ENCODE peak calls at places on chromosomes 16 and 17, in six cellular contexts. One of them, this sample, is unnamed.

GRCh38 chr17:64255764-64256163 is 7.3 kb downstream of the TEX2 start:
- DNase-seq in cardiac muscle cell: no peak
- DNase-seq in AG04449: no peak
- DNase-seq in fibroblast of lung: no peak
- DNase-seq in lower leg skin: no peak
- DNase-seq in left ventricle myocardium inferior: no peak
- DNase-seq in this sample: no peak

GRCh38 chr17:1110844-1111598 is 68.8 kb downstream of the ABR start:
- DNase-seq in AG04449: peak
- DNase-seq in fibroblast of lung: peak
- DNase-seq in cardiac muscle cell: peak
- DNase-seq in lower leg skin: no peak
- DNase-seq in left ventricle myocardium inferior: peak
- DNase-seq in this sample: peak

GRCh38 chr17:46977348-46977747 is 1.7 kb downstream of the RPRML start:
- DNase-seq in left ventricle myocardium inferior: no peak
- DNase-seq in fibroblast of lung: peak
- DNase-seq in lower leg skin: no peak
- DNase-seq in cardiac muscle cell: peak
- DNase-seq in AG04449: no peak
- DNase-seq in this sample: peak

GRCh38 chr17:21371511-21372081 is 4.6 kb upstream of the KCNJ12 start:
- DNase-seq in left ventricle myocardium inferior: no peak
- DNase-seq in lower leg skin: no peak
- DNase-seq in fibroblast of lung: no peak
- DNase-seq in cardiac muscle cell: no peak
- DNase-seq in AG04449: no peak
- DNase-seq in this sample: no peak

GRCh38 chr17:77677210-77677609 is 281.3 kb upstream of the TNRC6C start:
- DNase-seq in fibroblast of lung: no peak
- DNase-seq in left ventricle myocardium inferior: peak
- DNase-seq in cardiac muscle cell: no peak
- DNase-seq in lower leg skin: no peak
- DNase-seq in AG04449: no peak
- DNase-seq in this sample: no peak

GRCh38 chr16:50534556-50534955 is 13.6 kb upstream of the NKD1 start:
- DNase-seq in AG04449: no peak
- DNase-seq in cardiac muscle cell: no peak
- DNase-seq in lower leg skin: no peak
- DNase-seq in left ventricle myocardium inferior: no peak
- DNase-seq in fibroblast of lung: no peak
- DNase-seq in this sample: no peak

GRCh38 chr17:7496470-7497227 is 12.5 kb downstream of the POLR2A start:
- DNase-seq in AG04449: no peak
- DNase-seq in left ventricle myocardium inferior: no peak
- DNase-seq in fibroblast of lung: no peak
- DNase-seq in lower leg skin: no peak
- DNase-seq in cardiac muscle cell: no peak
- DNase-seq in this sample: no peak

GRCh38 chr17:7204828-7205461 is 14.7 kb downstream of the DLG4 start:
- DNase-seq in fibroblast of lung: peak
- DNase-seq in AG04449: no peak
- DNase-seq in cardiac muscle cell: peak
- DNase-seq in lower leg skin: peak
- DNase-seq in left ventricle myocardium inferior: peak
- DNase-seq in this sample: no peak

GRCh38 chr17:8073627-8074485 is 13.7 kb downstream of the ALOX12B start:
- DNase-seq in fibroblast of lung: peak
- DNase-seq in lower leg skin: peak
- DNase-seq in left ventricle myocardium inferior: peak
- DNase-seq in AG04449: no peak
- DNase-seq in cardiac muscle cell: peak
- DNase-seq in this sample: no peak

GRCh38 chr16:11089504-11090124 is 145.2 kb downstream of the CLEC16A start:
- DNase-seq in AG04449: no peak
- DNase-seq in cardiac muscle cell: no peak
- DNase-seq in left ventricle myocardium inferior: no peak
- DNase-seq in fibroblast of lung: peak
- DNase-seq in lower leg skin: no peak
- DNase-seq in this sample: no peak

GRCh38 chr17:43645765-43646481 is 15.8 kb downstream of the MEOX1 start:
- DNase-seq in lower leg skin: peak
- DNase-seq in fibroblast of lung: peak
- DNase-seq in left ventricle myocardium inferior: peak
- DNase-seq in cardiac muscle cell: no peak
- DNase-seq in AG04449: no peak
- DNase-seq in this sample: no peak

GRCh38 chr17:2595736-2596135 is 2.3 kb downstream of the PAFAH1B1 start:
- DNase-seq in cardiac muscle cell: no peak
- DNase-seq in left ventricle myocardium inferior: no peak
- DNase-seq in lower leg skin: no peak
- DNase-seq in fibroblast of lung: peak
- DNase-seq in AG04449: no peak
- DNase-seq in this sample: no peak

GRCh38 chr16:51648521-51648920 is 497.5 kb upstream of the SALL1 start:
- DNase-seq in left ventricle myocardium inferior: no peak
- DNase-seq in AG04449: no peak
- DNase-seq in lower leg skin: no peak
- DNase-seq in fibroblast of lung: no peak
- DNase-seq in cardiac muscle cell: no peak
- DNase-seq in this sample: no peak

GRCh38 chr16:79973320-79973719 is 372.8 kb upstream of the MAF start:
- DNase-seq in lower leg skin: no peak
- DNase-seq in fibroblast of lung: no peak
- DNase-seq in cardiac muscle cell: no peak
- DNase-seq in AG04449: no peak
- DNase-seq in left ventricle myocardium inferior: no peak
- DNase-seq in this sample: no peak

GRCh38 chr17:57107498-57108101 is 22.6 kb downstream of the AKAP1 start:
- DNase-seq in fibroblast of lung: no peak
- DNase-seq in lower leg skin: no peak
- DNase-seq in AG04449: no peak
- DNase-seq in left ventricle myocardium inferior: no peak
- DNase-seq in cardiac muscle cell: peak
- DNase-seq in this sample: peak

GRCh38 chr16:22055881-22056280 is 36.5 kb upstream of the VWA3A start:
- DNase-seq in fibroblast of lung: no peak
- DNase-seq in left ventricle myocardium inferior: no peak
- DNase-seq in AG04449: no peak
- DNase-seq in lower leg skin: no peak
- DNase-seq in cardiac muscle cell: peak
- DNase-seq in this sample: no peak

GRCh38 chr17:7951143-7951792 is 19.3 kb downstream of the CNTROB start:
- DNase-seq in AG04449: no peak
- DNase-seq in cardiac muscle cell: no peak
- DNase-seq in fibroblast of lung: no peak
- DNase-seq in left ventricle myocardium inferior: no peak
- DNase-seq in lower leg skin: no peak
- DNase-seq in this sample: no peak

GRCh38 chr16:89332248-89333245 is 115.0 kb downstream of the ZNF778 start:
- DNase-seq in cardiac muscle cell: no peak
- DNase-seq in lower leg skin: no peak
- DNase-seq in AG04449: no peak
- DNase-seq in left ventricle myocardium inferior: no peak
- DNase-seq in fibroblast of lung: no peak
- DNase-seq in this sample: no peak

GRCh38 chr16:29254676-29255495 is 151.6 kb downstream of the NPIPB11 start:
- DNase-seq in left ventricle myocardium inferior: no peak
- DNase-seq in fibroblast of lung: no peak
- DNase-seq in AG04449: no peak
- DNase-seq in cardiac muscle cell: no peak
- DNase-seq in lower leg skin: no peak
- DNase-seq in this sample: no peak

GRCh38 chr16:28829747-28830146 is 6.9 kb downstream of the ATXN2L start:
- DNase-seq in lower leg skin: no peak
- DNase-seq in left ventricle myocardium inferior: no peak
- DNase-seq in cardiac muscle cell: no peak
- DNase-seq in AG04449: no peak
- DNase-seq in fibroblast of lung: no peak
- DNase-seq in this sample: no peak

GRCh38 chr16:86075488-86075785 is 176.5 kb downstream of the IRF8 start:
- DNase-seq in fibroblast of lung: no peak
- DNase-seq in cardiac muscle cell: no peak
- DNase-seq in left ventricle myocardium inferior: no peak
- DNase-seq in lower leg skin: no peak
- DNase-seq in AG04449: no peak
- DNase-seq in this sample: no peak

GRCh38 chr16:89548344-89549006 is 12.0 kb upstream of the RPL13 start:
- DNase-seq in lower leg skin: no peak
- DNase-seq in fibroblast of lung: no peak
- DNase-seq in left ventricle myocardium inferior: no peak
- DNase-seq in AG04449: no peak
- DNase-seq in cardiac muscle cell: no peak
- DNase-seq in this sample: no peak

GRCh38 chr17:42547001-42547461 is 5.7 kb upstream of the HSD17B1 start:
- DNase-seq in AG04449: no peak
- DNase-seq in cardiac muscle cell: no peak
- DNase-seq in lower leg skin: no peak
- DNase-seq in fibroblast of lung: no peak
- DNase-seq in left ventricle myocardium inferior: no peak
- DNase-seq in this sample: no peak

GRCh38 chr17:43085489-43085888 is 39.7 kb downstream of the BRCA1 start:
- DNase-seq in fibroblast of lung: peak
- DNase-seq in cardiac muscle cell: peak
- DNase-seq in lower leg skin: no peak
- DNase-seq in AG04449: no peak
- DNase-seq in left ventricle myocardium inferior: no peak
- DNase-seq in this sample: peak

DNA sequence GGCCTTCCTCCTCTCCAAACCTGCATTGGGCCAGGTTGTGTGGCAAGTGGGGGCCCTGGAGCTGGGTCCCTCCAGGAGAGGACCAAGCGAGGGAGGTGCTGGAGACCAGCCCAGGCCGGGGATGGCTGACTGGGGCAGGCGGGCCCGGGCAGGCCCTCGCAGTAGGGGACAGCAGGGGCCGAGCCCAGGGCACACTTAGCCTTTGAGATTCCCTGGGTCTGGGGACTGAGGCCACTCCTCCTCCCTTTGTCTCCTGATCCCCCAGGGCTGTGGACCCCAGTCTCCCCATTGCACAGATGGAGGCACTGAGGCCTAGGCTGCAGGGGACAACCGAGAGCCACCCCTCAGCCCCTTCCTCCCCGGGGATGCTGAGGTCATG is 5.2 kb downstream of the FOXJ1 start:
- DNase-seq in AG04449: no peak
- DNase-seq in fibroblast of lung: no peak
- DNase-seq in lower leg skin: no peak
- DNase-seq in cardiac muscle cell: no peak
- DNase-seq in left ventricle myocardium inferior: no peak
- DNase-seq in this sample: no peak
- H3K4me3 ChIP-seq in AG04449: no peak
- H3K4me3 ChIP-seq in fibroblast of lung: no peak
- H3K4me3 ChIP-seq in lower leg skin: no peak
- H3K4me3 ChIP-seq in cardiac muscle cell: no peak
- H3K4me3 ChIP-seq in left ventricle myocardium inferior: no peak
- H3K4me3 ChIP-seq in this sample: no peak

GRCh38 chr16:20617271-20617670 is 41.1 kb upstream of the ACSM2B start:
- DNase-seq in fibroblast of lung: no peak
- DNase-seq in AG04449: no peak
- DNase-seq in lower leg skin: no peak
- DNase-seq in cardiac muscle cell: no peak
- DNase-seq in left ventricle myocardium inferior: no peak
- DNase-seq in this sample: no peak

GRCh38 chr16:20613471-20613887 is 37.3 kb upstream of the ACSM2B start:
- DNase-seq in cardiac muscle cell: no peak
- DNase-seq in AG04449: no peak
- DNase-seq in fibroblast of lung: no peak
- DNase-seq in left ventricle myocardium inferior: no peak
- DNase-seq in lower leg skin: no peak
- DNase-seq in this sample: no peak

GRCh38 chr16:20612551-20613470 is 36.6 kb upstream of the ACSM2B start:
- DNase-seq in lower leg skin: no peak
- DNase-seq in left ventricle myocardium inferior: peak
- DNase-seq in cardiac muscle cell: peak
- DNase-seq in AG04449: no peak
- DNase-seq in fibroblast of lung: no peak
- DNase-seq in this sample: no peak

GRCh38 chr16:20611975-20612471 is 35.9 kb upstream of the ACSM2B start:
- DNase-seq in AG04449: no peak
- DNase-seq in left ventricle myocardium inferior: peak
- DNase-seq in fibroblast of lung: no peak
- DNase-seq in cardiac muscle cell: no peak
- DNase-seq in lower leg skin: no peak
- DNase-seq in this sample: no peak

DNA sequence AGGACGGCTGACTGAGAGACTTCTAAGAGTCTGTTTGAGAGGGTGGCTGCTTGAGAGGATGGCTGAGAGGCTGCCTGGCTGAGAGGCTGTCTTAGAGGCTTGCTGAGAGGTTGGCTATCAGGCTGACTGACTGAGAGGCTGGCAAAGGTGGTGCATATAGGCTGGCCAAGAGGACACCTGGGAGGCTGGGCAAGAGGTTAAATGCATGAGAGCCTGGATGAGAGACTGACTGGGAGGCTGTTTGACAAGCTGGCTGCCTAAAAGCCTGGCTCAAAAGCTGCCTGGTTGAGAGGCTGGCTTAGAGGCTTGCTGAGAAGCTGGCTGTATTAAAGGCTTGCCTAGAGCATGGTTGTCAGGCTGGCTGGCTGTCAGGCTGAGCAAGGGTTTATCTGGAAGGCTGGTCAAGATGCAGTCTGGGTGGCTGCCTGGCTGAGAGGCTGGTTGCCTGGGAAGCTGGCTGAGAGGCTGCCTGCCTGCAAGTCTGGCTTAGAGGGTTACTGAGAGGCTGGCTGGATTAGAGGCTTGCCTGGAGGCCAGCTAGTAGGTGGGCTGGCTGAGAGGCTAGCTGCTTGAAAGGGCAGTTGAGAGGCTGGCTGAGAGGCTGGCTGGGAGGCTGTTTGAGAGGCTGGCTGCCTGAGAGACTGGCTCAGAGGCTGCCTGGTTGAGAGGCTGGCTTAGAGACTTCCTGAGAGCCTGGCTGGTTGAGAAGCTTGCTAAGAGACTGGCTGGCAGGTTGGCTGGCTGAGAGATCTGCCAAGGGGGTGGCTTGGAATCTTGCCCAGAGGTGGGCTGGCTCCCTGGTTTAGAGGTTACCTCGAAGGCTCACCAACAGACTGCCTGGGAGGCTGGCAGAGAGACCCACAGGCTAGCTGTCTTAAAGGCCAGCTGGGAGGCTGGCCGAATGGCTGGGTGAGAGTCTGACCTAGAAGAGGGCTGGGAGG is 38.3 kb upstream of the ACSM2B start:
- DNase-seq in fibroblast of lung: no peak
- DNase-seq in lower leg skin: no peak
- DNase-seq in left ventricle myocardium inferior: no peak
- DNase-seq in cardiac muscle cell: no peak
- DNase-seq in AG04449: no peak
- DNase-seq in this sample: no peak
- H3K4me3 ChIP-seq in fibroblast of lung: no peak
- H3K4me3 ChIP-seq in lower leg skin: no peak
- H3K4me3 ChIP-seq in left ventricle myocardium inferior: no peak
- H3K4me3 ChIP-seq in cardiac muscle cell: no peak
- H3K4me3 ChIP-seq in AG04449: no peak
- H3K4me3 ChIP-seq in this sample: no peak

GRCh38 chr16:13708361-13708760 is 211.6 kb upstream of the ERCC4 start:
- DNase-seq in left ventricle myocardium inferior: no peak
- DNase-seq in cardiac muscle cell: no peak
- DNase-seq in AG04449: no peak
- DNase-seq in lower leg skin: no peak
- DNase-seq in fibroblast of lung: no peak
- DNase-seq in this sample: no peak
- H3K4me3 ChIP-seq in left ventricle myocardium inferior: no peak
- H3K4me3 ChIP-seq in cardiac muscle cell: no peak
- H3K4me3 ChIP-seq in AG04449: no peak
- H3K4me3 ChIP-seq in lower leg skin: no peak
- H3K4me3 ChIP-seq in fibroblast of lung: no peak
- H3K4me3 ChIP-seq in this sample: no peak

GRCh38 chr17:40015005-40015997 is at the start of gene CSF3:
- DNase-seq in left ventricle myocardium inferior: no peak
- DNase-seq in cardiac muscle cell: no peak
- DNase-seq in AG04449: no peak
- DNase-seq in fibroblast of lung: peak
- DNase-seq in lower leg skin: no peak
- DNase-seq in this sample: no peak
- H3K4me3 ChIP-seq in left ventricle myocardium inferior: no peak
- H3K4me3 ChIP-seq in cardiac muscle cell: no peak
- H3K4me3 ChIP-seq in AG04449: no peak
- H3K4me3 ChIP-seq in fibroblast of lung: no peak
- H3K4me3 ChIP-seq in lower leg skin: no peak
- H3K4me3 ChIP-seq in this sample: no peak

This sample was measured in kidney epithelial cell.